ENCODE peak calls at places on chromosomes 6 and 20, in ten cellular contexts. F, Z, S, W, L, V, C, T, U and J are unnamed samples.

GRCh38 chr6:82040405-82041221 is 206.9 kb downstream of the IBTK start:
- DNase-seq in F (peak), Z (peak), S (no peak), W (no peak), L (peak), V (peak), C (peak), T (peak), U (no peak), J (peak)

GRCh38 chr6:169097336-169098052 is 156.2 kb downstream of the THBS2 start:
- DNase-seq in F (no peak), Z (peak), S (no peak), W (no peak), L (no peak), V (no peak), C (no peak), T (no peak), U (no peak), J (no peak)

GRCh38 chr20:36184816-36185776 is 30.6 kb downstream of the EPB41L1 start:
- DNase-seq in F (no peak), Z (no peak), S (no peak), W (no peak), L (no peak), V (no peak), C (no peak), T (no peak), U (no peak), J (no peak)

GRCh38 chr6:2404211-2404929 is 159.0 kb upstream of the GMDS start:
- DNase-seq in F (no peak), Z (no peak), S (no peak), W (no peak), L (no peak), V (no peak), C (no peak), T (no peak), U (no peak), J (no peak)

GRCh38 chr6:45423901-45424627 is 46.3 kb upstream of the SUPT3H start:
- DNase-seq in F (no peak), Z (no peak), S (peak), W (no peak), L (peak), V (no peak), C (no peak), T (no peak), U (no peak), J (no peak)

GRCh38 chr6:61977116-61977515 is 308.9 kb downstream of the KHDRBS2 start:
- DNase-seq in F (no peak), Z (no peak), S (no peak), W (no peak), L (no peak), V (no peak), C (no peak), T (no peak), U (no peak), J (no peak)

GRCh38 chr20:45970646-45971424 is 1.2 kb downstream of the ZNF335 start:
- DNase-seq in F (no peak), Z (peak), S (no peak), W (no peak), L (no peak), V (no peak), C (peak), T (no peak), U (no peak), J (no peak)

GRCh38 chr6:14382381-14383236 is 265.0 kb downstream of the CD83 start:
- DNase-seq in F (no peak), Z (no peak), S (no peak), W (no peak), L (no peak), V (no peak), C (no peak), T (no peak), U (no peak), J (no peak)

GRCh38 chr20:47810686-47811347 is 25.5 kb upstream of the SULF2 start:
- DNase-seq in F (no peak), Z (no peak), S (no peak), W (no peak), L (no peak), V (peak), C (no peak), T (no peak), U (no peak), J (no peak)

GRCh38 chr6:109013551-109014101 is 81.0 kb downstream of the SESN1 start:
- DNase-seq in F (no peak), Z (no peak), S (no peak), W (no peak), L (no peak), V (no peak), C (no peak), T (no peak), U (no peak), J (no peak)

GRCh38 chr6:25248100-25248499 is 31.1 kb upstream of the CARMIL1 start:
- DNase-seq in F (no peak), Z (peak), S (no peak), W (no peak), L (no peak), V (no peak), C (no peak), T (no peak), U (no peak), J (no peak)

GRCh38 chr20:7667194-7667593 is 273.1 kb downstream of the HAO1 start:
- DNase-seq in F (no peak), Z (no peak), S (no peak), W (no peak), L (no peak), V (no peak), C (no peak), T (no peak), U (no peak), J (no peak)

GRCh38 chr6:124869412-124869811 is 92.8 kb upstream of the RNF217 start:
- DNase-seq in F (no peak), Z (peak), S (no peak), W (no peak), L (no peak), V (no peak), C (no peak), T (no peak), U (no peak), J (no peak)

GRCh38 chr6:113713665-113714064 is 143.5 kb upstream of the MARCKS start:
- DNase-seq in F (no peak), Z (no peak), S (no peak), W (no peak), L (no peak), V (no peak), C (no peak), T (no peak), U (no peak), J (no peak)

GRCh38 chr6:74574794-74575193 is 631.1 kb downstream of the COL12A1 start:
- DNase-seq in F (peak), Z (peak), S (no peak), W (no peak), L (no peak), V (no peak), C (no peak), T (no peak), U (peak), J (peak)

GRCh38 chr6:29529956-29530355 is 29.6 kb downstream of the UBD start:
- DNase-seq in F (no peak), Z (no peak), S (no peak), W (no peak), L (no peak), V (no peak), C (no peak), T (no peak), U (no peak), J (no peak)
- TF ChIP-seq POLR2A in F (no peak), Z (no peak), S (no peak), W (no peak), L (no peak), V (no peak), C (no peak), T (no peak), U (no peak), J (no peak)

GRCh38 chr6:37818536-37819176 is 871 bp upstream of the ZFAND3 start:
- DNase-seq in F (peak), Z (peak), S (peak), W (peak), L (peak), V (peak), C (peak), T (peak), U (peak), J (peak)

GRCh38 chr6:37819802-37820712 is 530 bp downstream of the ZFAND3 start:
- DNase-seq in F (peak), Z (peak), S (peak), W (peak), L (peak), V (peak), C (peak), T (peak), U (no peak), J (peak)

GRCh38 chr6:37821449-37821848 is 1.9 kb downstream of the ZFAND3 start:
- DNase-seq in F (no peak), Z (no peak), S (no peak), W (no peak), L (no peak), V (no peak), C (no peak), T (no peak), U (no peak), J (no peak)

GRCh38 chr6:37820713-37821069 is 1.2 kb downstream of the ZFAND3 start:
- DNase-seq in F (no peak), Z (no peak), S (no peak), W (no peak), L (no peak), V (no peak), C (no peak), T (no peak), U (no peak), J (peak)

DNA sequence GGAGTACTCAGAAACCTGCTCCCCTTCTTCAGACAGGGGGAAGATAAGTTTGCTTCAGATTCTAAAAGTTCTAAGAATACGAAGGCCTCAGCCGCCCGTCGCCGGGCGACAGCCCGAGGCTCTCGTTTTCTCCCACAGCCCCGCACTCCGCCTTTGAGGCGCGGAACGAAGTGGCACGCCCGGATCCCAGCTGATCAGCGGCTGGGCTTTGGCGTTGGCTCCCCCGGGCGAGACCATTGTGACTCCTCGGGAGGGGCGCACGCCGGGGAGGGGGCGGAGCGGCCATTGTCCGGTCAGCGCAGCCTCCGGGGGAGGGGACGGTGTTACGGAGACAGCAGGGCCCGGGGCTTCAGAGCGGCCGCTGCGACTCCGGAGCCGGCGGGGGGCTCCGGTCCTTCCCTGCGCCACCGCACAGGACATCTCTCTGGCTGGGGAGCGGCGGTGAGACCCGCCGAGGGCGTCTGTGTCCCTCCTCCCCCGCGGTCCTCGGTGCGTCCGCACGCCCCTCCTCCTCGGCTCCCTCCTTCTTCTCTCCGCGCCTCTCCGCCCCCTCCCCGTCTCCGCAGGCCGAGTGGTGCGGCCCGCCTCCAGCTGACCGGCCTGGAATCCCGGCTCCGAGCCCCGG is at the start of gene ZFAND3:
- DNase-seq in F (peak), Z (peak), S (peak), W (peak), L (peak), V (peak), C (peak), T (peak), U (peak), J (peak)
- TF ChIP-seq POLR2A in F (no peak), Z (peak), S (peak), W (peak), L (peak), V (peak), C (no peak), T (no peak), U (no peak), J (no peak)

GRCh38 chr6:7833753-7834075 is 76.9 kb downstream of the TXNDC5 start:
- DNase-seq in F (no peak), Z (peak), S (no peak), W (no peak), L (no peak), V (no peak), C (no peak), T (no peak), U (no peak), J (no peak)
- TF ChIP-seq POLR2A in F (no peak), Z (no peak), S (no peak), W (no peak), L (no peak), V (no peak), C (no peak), T (no peak), U (no peak), J (no peak)

GRCh38 chr20:62914970-62915457 is 11.3 kb downstream of the DIDO1 start:
- DNase-seq in F (no peak), Z (peak), S (no peak), W (no peak), L (no peak), V (no peak), C (no peak), T (no peak), U (peak), J (peak)
- TF ChIP-seq POLR2A in F (no peak), Z (no peak), S (no peak), W (no peak), L (no peak), V (no peak), C (no peak), T (no peak), U (no peak), J (no peak)

DNA sequence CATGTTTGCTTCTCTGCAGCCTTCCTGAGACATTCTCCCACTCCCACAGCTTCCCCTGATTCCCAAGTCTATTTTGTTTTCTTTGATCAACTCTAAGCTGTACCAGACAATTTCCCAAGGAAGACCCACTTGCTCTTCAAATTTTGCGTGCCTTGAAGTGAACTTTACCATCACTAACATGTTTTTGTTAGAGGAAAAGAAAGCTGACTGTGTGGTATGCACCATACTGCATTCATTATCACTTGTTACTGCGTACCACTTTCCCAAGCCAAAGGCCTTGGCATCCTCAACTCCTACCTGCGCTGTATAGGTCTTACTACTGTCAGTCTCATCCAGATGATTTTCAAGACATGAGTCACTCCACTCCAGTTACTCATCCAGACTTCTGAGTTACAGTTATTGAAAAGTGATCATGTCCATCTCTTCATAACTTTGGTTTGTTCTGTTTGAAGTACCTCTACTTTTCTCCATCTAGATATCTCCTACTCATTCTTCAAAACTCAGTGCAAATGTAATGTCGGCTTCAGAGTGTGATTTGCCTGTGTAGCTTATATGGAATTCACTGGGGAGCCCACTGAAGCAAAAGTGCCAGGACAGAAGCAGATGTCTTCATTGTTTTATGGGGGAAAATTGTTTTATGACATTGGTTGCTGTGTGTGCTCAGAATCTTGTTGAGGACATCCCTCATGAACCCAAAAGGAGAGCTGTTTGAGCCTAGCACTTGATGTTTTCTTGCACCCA is 5.2 kb downstream of the RPS12 start:
- DNase-seq in F (no peak), Z (peak), S (no peak), W (no peak), L (no peak), V (no peak), C (no peak), T (no peak), U (peak), J (peak)
- TF ChIP-seq POLR2A in F (peak), Z (no peak), S (no peak), W (no peak), L (no peak), V (no peak), C (no peak), T (no peak), U (peak), J (peak)

DNA sequence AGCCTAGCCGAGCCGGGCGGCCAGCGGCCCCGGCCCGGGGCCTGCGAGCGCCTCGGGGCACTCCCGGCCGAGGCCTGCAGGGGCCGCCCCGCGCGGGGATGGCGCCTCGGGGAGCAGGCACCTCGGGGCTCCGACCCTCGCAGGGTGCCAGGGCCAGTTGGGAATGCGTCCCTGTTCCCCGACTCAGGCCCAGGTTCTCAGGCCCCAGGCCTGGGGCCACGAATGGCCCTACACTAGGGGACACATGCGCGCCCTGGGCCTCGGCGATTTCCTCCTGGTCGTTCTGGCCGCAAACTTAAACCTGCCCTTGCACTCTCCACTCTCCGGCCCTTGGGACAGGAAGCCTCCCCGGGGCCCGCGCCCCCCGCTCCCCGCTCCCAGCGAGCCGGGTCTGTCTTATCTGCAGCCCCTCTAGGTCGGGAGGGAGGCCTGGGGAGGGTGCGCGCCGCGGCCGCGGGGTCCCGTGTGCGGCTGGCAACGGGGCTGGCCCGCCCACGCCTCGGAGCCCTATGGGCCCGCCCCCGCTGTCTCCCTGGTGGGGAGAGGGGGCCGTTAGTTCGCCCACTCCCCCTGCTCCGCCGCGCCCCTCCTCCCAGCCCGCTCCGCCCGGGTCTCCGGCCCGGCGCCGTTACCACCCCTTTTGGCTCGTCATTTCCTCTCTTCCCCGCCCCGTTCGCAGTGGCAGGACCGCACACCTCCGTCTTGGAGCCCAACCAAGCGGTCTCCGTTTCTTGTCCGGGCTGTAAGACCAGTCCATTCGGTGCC is 611 bp downstream of the NFYA start:
- DNase-seq in F (peak), Z (peak), S (peak), W (peak), L (peak), V (peak), C (peak), T (peak), U (peak), J (peak)
- TF ChIP-seq POLR2A in F (peak), Z (peak), S (peak), W (peak), L (peak), V (peak), C (peak), T (no peak), U (peak), J (peak)

GRCh38 chr6:46491201-46491788 is at the start of gene RCAN2:
- DNase-seq in F (peak), Z (peak), S (peak), W (peak), L (peak), V (peak), C (peak), T (peak), U (no peak), J (peak)

GRCh38 chr6:46490425-46491200 is 636 bp downstream of the RCAN2 start:
- DNase-seq in F (no peak), Z (no peak), S (peak), W (peak), L (no peak), V (peak), C (peak), T (no peak), U (peak), J (no peak)

GRCh38 chr6:46486186-46486585 is 5.1 kb downstream of the RCAN2 start:
- DNase-seq in F (no peak), Z (no peak), S (peak), W (no peak), L (no peak), V (no peak), C (no peak), T (no peak), U (no peak), J (no peak)

DNA sequence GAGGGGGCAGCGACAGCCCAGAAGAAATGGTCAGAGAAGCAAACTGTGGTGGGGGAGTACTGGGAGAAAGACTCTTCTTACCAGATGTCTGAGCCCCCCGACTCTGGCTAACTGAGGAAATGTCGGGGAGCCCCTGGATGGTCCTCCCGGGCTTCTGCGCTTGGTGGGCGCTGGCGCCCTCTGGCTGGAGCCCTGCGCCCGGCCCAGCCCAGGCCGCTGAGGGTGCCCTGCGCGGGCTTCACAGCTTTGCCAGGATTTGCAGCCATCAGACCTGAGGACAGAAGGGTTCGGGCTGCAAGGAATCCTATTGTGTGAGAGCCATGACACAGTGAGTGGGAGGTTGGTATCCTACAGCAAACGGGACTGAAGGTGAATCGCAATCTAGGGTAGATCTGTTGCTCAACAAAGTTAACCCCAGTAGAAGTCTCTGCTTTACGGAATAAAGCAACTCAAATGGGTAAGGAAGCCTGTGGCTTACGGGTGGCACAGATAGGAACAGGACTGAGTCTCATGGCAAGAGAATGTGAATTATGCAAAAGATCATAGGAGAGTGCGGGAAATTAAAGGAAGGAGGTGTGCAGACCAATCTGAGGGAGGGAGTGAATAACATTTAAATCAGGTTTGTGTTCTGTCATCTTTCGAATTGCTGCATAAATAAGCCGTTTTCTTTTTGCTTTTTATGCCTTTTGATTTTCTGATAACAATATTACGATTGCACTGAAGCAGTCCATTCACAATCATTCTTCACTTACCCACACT is 719 bp upstream of the RCAN2 start:
- DNase-seq in F (peak), Z (peak), S (peak), W (peak), L (peak), V (peak), C (peak), T (no peak), U (no peak), J (peak)
- TF ChIP-seq POLR2A in F (no peak), Z (no peak), S (no peak), W (no peak), L (no peak), V (no peak), C (no peak), T (no peak), U (no peak), J (no peak)

GRCh38 chr6:110953633-110954303 is 4.7 kb upstream of the GTF3C6 start:
- DNase-seq in F (no peak), Z (no peak), S (no peak), W (no peak), L (no peak), V (no peak), C (no peak), T (no peak), U (no peak), J (peak)

GRCh38 chr6:110960014-110960390 is 1.5 kb downstream of the GTF3C6 start:
- DNase-seq in F (no peak), Z (no peak), S (no peak), W (no peak), L (no peak), V (no peak), C (no peak), T (no peak), U (no peak), J (no peak)

GRCh38 chr6:110958332-110959192 is at the start of gene GTF3C6:
- DNase-seq in F (peak), Z (peak), S (peak), W (peak), L (peak), V (peak), C (peak), T (peak), U (peak), J (peak)
- TF ChIP-seq POLR2A in F (peak), Z (peak), S (peak), W (peak), L (peak), V (peak), C (peak), T (no peak), U (peak), J (peak)